ENCODE peak calls at places on chromosomes 11 and 22, in four cellular contexts. R is A549, F is cardiac muscle cell, I is choroid plexus epithelial cell. Q is an unnamed sample.

GRCh38 chr11:63212742-63213141 is 30.7 kb downstream of the SLC22A25 start:
- DNase-seq in R (peak; percentile 26), F (peak; percentile 29), I (peak; percentile 38), Q (no peak)

GRCh38 chr22:46355369-46355995 is 20.0 kb downstream of the TRMU start:
- DNase-seq in R (peak; percentile 59), F (peak; percentile 68), I (peak; percentile 73), Q (no peak)

GRCh38 chr11:130691581-130691980 is 224.7 kb downstream of the SNX19 start:
- DNase-seq in R (no peak), F (no peak), I (no peak), Q (no peak)

GRCh38 chr11:76415073-76415472 is 29.7 kb upstream of the EMSY start:
- DNase-seq in R (no peak), F (no peak), I (no peak), Q (no peak)

GRCh38 chr11:118047749-118048148 is 29.1 kb upstream of the TMPRSS4 start:
- DNase-seq in R (no peak), F (no peak), I (no peak), Q (no peak)

GRCh38 chr11:129813216-129813791 is 2.3 kb upstream of the TMEM45B start:
- DNase-seq in R (no peak), F (no peak), I (no peak), Q (no peak)

GRCh38 chr11:73866586-73866996 is 10.1 kb downstream of the COA4 start:
- DNase-seq in R (peak; percentile 34), F (peak; percentile 91), I (peak; percentile 91), Q (peak; percentile 93)

GRCh38 chr11:71535825-71536224 is 2.0 kb upstream of the KRTAP5-8 start:
- DNase-seq in R (no peak), F (no peak), I (no peak), Q (no peak)

GRCh38 chr11:57095417-57095816 is 86.3 kb upstream of the LRRC55 start:
- DNase-seq in R (no peak), F (no peak), I (no peak), Q (no peak)

GRCh38 chr22:44496305-44496704 is 1.7 kb downstream of the RTL6 start:
- DNase-seq in R (no peak), F (no peak), I (no peak), Q (no peak)

GRCh38 chr22:36423461-36424404 is 36.0 kb upstream of the MYH9 start:
- DNase-seq in R (no peak), F (peak; percentile 84), I (peak; percentile 77), Q (no peak)

GRCh38 chr11:102368472-102368871 is 21.5 kb downstream of the BIRC2 start:
- DNase-seq in R (no peak), F (no peak), I (no peak), Q (no peak)

GRCh38 chr11:62832346-62833234 is at the start of gene TEX54:
- DNase-seq in R (no peak), F (no peak), I (no peak), Q (no peak)

GRCh38 chr22:47291565-47292495 is 529.4 kb downstream of the TBC1D22A start:
- DNase-seq in R (no peak), F (no peak), I (no peak), Q (no peak)

GRCh38 chr11:131198646-131199285 is 171.6 kb upstream of the NTM start:
- DNase-seq in R (no peak), F (no peak), I (no peak), Q (no peak)

GRCh38 chr11:18056561-18057181 is 10.6 kb upstream of the TPH1 start:
- DNase-seq in R (no peak), F (no peak), I (no peak), Q (no peak)

GRCh38 chr22:28568099-28568498 is 111.5 kb downstream of the TTC28 start:
- DNase-seq in R (no peak), F (no peak), I (no peak), Q (no peak)

GRCh38 chr22:22070371-22070824 is 87.8 kb upstream of the TOP3B start:
- DNase-seq in R (no peak), F (no peak), I (peak; percentile 31), Q (no peak)

GRCh38 chr11:79160786-79161403 is 279.9 kb downstream of the TENM4 start:
- DNase-seq in R (no peak), F (peak; percentile 71), I (no peak), Q (no peak)

GRCh38 chr11:117583063-117583801 is 213.8 kb downstream of the DSCAML1 start:
- DNase-seq in R (no peak), F (peak; percentile 41), I (no peak), Q (peak; percentile 72)

GRCh38 chr22:43580351-43580750 is 168.5 kb downstream of the MPPED1 start:
- DNase-seq in R (no peak), F (no peak), I (no peak), Q (no peak)

GRCh38 chr11:40291304-40292100 is 1168.0 kb downstream of the LRRC4C start:
- DNase-seq in R (no peak), F (no peak), I (no peak), Q (no peak)

GRCh38 chr22:49507607-49508292 is 319.9 kb downstream of the BRD1 start:
- DNase-seq in R (no peak), F (no peak), I (no peak), Q (no peak)

GRCh38 chr11:27754035-27755017 is 54.1 kb upstream of the BDNF start:
- DNase-seq in R (no peak), F (peak; percentile 32), I (peak; percentile 80), Q (peak; percentile 56)

GRCh38 chr22:35742342-35743100 is 24.8 kb downstream of the APOL5 start:
- DNase-seq in R (no peak), F (peak; percentile 70), I (peak; percentile 82), Q (no peak)

GRCh38 chr11:130671801-130672700 is 223.6 kb downstream of the ADAMTS15 start:
- DNase-seq in R (no peak), F (peak; percentile 91), I (peak; percentile 88), Q (peak; percentile 83)

GRCh38 chr11:70059971-70060370 is 18.1 kb upstream of the ANO1 start:
- DNase-seq in R (no peak), F (no peak), I (no peak), Q (no peak)

GRCh38 chr11:61962213-61963015 is 5.0 kb downstream of the FTH1 start:
- DNase-seq in R (peak; percentile 43), F (peak; percentile 69), I (peak; percentile 68), Q (no peak)

GRCh38 chr22:19419086-19419463 is 12.5 kb downstream of the HIRA start:
- DNase-seq in R (no peak), F (no peak), I (no peak), Q (no peak)

GRCh38 chr11:12285106-12285505 is 92.3 kb upstream of the PARVA start:
- DNase-seq in R (no peak), F (peak; percentile 91), I (peak; percentile 82), Q (no peak)

GRCh38 chr11:62081378-62082291 is 42.2 kb upstream of the INCENP start:
- DNase-seq in R (peak; percentile 76), F (peak; percentile 78), I (peak; percentile 80), Q (peak; percentile 72)

GRCh38 chr11:4983851-4984250 is 10.8 kb upstream of the OR51L1 start:
- DNase-seq in R (no peak), F (no peak), I (no peak), Q (peak; percentile 72)

GRCh38 chr22:26835929-26836528 is 178.6 kb downstream of the MIAT start:
- DNase-seq in R (peak; percentile 44), F (peak; percentile 59), I (peak; percentile 63), Q (no peak)

GRCh38 chr22:29157759-29158535 is 47.7 kb upstream of the EMID1 start:
- DNase-seq in R (no peak), F (no peak), I (no peak), Q (no peak)

GRCh38 chr22:27972732-27973698 is 54.0 kb upstream of the PITPNB start:
- DNase-seq in R (no peak), F (peak; percentile 31), I (peak; percentile 44), Q (no peak)

GRCh38 chr11:127103586-127104388 is 103.2 kb upstream of the KIRREL3 start:
- DNase-seq in R (no peak), F (no peak), I (no peak), Q (no peak)

GRCh38 chr11:126511475-126512115 is 156.1 kb downstream of the ST3GAL4 start:
- DNase-seq in R (no peak), F (no peak), I (no peak), Q (no peak)

GRCh38 chr11:35160248-35160820 is 21.4 kb downstream of the CD44 start:
- DNase-seq in R (no peak), F (no peak), I (no peak), Q (no peak)

GRCh38 chr11:108733479-108734116 is 68.7 kb downstream of the DDX10 start:
- DNase-seq in R (no peak), F (peak; percentile 59), I (peak; percentile 75), Q (peak; percentile 58)

DNA sequence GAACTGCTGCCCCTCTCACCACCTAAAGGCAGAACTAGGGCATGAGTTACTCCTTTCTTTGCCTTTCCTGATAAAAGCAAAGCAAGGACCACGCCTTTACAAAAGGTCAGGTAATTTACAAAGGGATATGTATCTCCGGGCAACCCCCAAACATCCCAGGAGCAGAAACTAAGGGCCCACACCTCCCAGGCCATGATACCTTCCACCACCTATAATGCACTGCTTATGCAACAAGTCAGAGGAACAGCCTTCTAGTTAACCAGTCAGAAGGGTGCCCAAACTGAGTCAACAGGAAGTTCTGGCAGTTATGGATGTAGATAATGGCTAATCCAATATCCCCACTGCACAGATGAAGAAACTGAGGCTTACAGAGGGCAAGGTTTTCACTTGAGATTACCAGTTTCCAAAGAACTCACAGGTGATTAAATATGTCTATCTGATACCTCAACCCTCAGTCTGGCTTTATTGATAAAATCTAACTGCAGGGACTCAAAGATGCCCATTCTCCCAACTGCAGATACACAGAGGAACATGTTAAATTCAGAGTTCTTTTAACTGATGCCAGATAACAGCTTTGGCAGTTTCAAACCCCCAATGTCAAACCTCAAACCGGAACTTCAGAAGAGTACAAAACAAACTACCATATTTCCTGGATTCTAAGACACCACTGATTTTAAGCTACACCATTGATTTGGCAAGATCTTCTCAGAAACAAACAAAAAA is 16.8 kb upstream of the CASTOR1 start:
- DNase-seq in R (no peak), F (no peak), I (no peak), Q (no peak)
- H3K4me3 ChIP-seq in R (no peak overlapping the region), F (no peak overlapping the region), I (no peak overlapping the region), Q (no peak overlapping the region)

GRCh38 chr11:122360875-122361274 is 244.9 kb upstream of the BLID start:
- DNase-seq in R (no peak), F (no peak), I (no peak), Q (no peak)
- TF ChIP-seq CTCF in R (no peak), F (no peak), I (no peak), Q (peak; percentile 42)

GRCh38 chr11:44941286-44942021 is 9.2 kb downstream of the TP53I11 start:
- DNase-seq in R (no peak), F (no peak), I (no peak), Q (no peak)

GRCh38 chr11:44943696-44944095 is 7.0 kb downstream of the TP53I11 start:
- DNase-seq in R (no peak), F (no peak), I (no peak), Q (no peak)

GRCh38 chr11:44940835-44941234 is 9.8 kb downstream of the TP53I11 start:
- DNase-seq in R (no peak), F (no peak), I (no peak), Q (no peak)

GRCh38 chr11:44943118-44943517 is 7.6 kb downstream of the TP53I11 start:
- DNase-seq in R (no peak), F (no peak), I (no peak), Q (no peak)

GRCh38 chr11:44942029-44942710 is 8.5 kb downstream of the TP53I11 start:
- DNase-seq in R (no peak), F (no peak), I (no peak), Q (no peak)
- H3K4me3 ChIP-seq in R (no peak overlapping the region), F (no peak overlapping the region), I (no peak overlapping the region), Q (no peak overlapping the region)

GRCh38 chr22:33088418-33088817 is 30.2 kb upstream of the SYN3 start:
- DNase-seq in R (no peak), F (no peak), I (no peak), Q (no peak)

GRCh38 chr22:33095661-33096060 is 37.5 kb upstream of the SYN3 start:
- DNase-seq in R (no peak), F (no peak), I (no peak), Q (no peak)

GRCh38 chr22:33090836-33091235 is 32.7 kb upstream of the SYN3 start:
- DNase-seq in R (no peak), F (no peak), I (no peak), Q (no peak)
- TF ChIP-seq CTCF in R (no peak), F (no peak), I (no peak), Q (no peak)